ENCODE peak calls at places on chromosomes 2 and 18, in eight cellular contexts. One of them, this sample, is unnamed.

GRCh38 chr2:14301331-14301730 is 331.2 kb upstream of the LRATD1 start:
- DNase-seq in foreskin fibroblast: no peak
- DNase-seq in CD4-positive, alpha-beta T cell: no peak
- DNase-seq in right lobe of liver: no peak
- DNase-seq in NB4: no peak
- DNase-seq in progenitor cell of endocrine pancreas: no peak
- DNase-seq in left lung: no peak
- DNase-seq in AG10803: no peak
- DNase-seq in this sample: no peak

GRCh38 chr2:240043279-240043990 is 9.9 kb downstream of the OR6B3 start:
- DNase-seq in right lobe of liver: no peak
- DNase-seq in foreskin fibroblast: no peak
- DNase-seq in progenitor cell of endocrine pancreas: no peak
- DNase-seq in CD4-positive, alpha-beta T cell: no peak
- DNase-seq in NB4: no peak
- DNase-seq in left lung: no peak
- DNase-seq in AG10803: no peak
- DNase-seq in this sample: no peak

GRCh38 chr2:101972621-101973434 is 18.9 kb upstream of the IL1R2 start:
- DNase-seq in CD4-positive, alpha-beta T cell: no peak
- DNase-seq in AG10803: peak
- DNase-seq in right lobe of liver: no peak
- DNase-seq in left lung: no peak
- DNase-seq in progenitor cell of endocrine pancreas: no peak
- DNase-seq in foreskin fibroblast: peak
- DNase-seq in NB4: peak
- DNase-seq in this sample: peak

GRCh38 chr2:217897091-217897715 is 105.6 kb downstream of the TNS1 start:
- DNase-seq in progenitor cell of endocrine pancreas: no peak
- DNase-seq in left lung: peak
- DNase-seq in right lobe of liver: peak
- DNase-seq in NB4: no peak
- DNase-seq in foreskin fibroblast: no peak
- DNase-seq in CD4-positive, alpha-beta T cell: no peak
- DNase-seq in AG10803: no peak
- DNase-seq in this sample: no peak

GRCh38 chr2:213806125-213806726 is 522.0 kb downstream of the SPAG16 start:
- DNase-seq in CD4-positive, alpha-beta T cell: no peak
- DNase-seq in foreskin fibroblast: no peak
- DNase-seq in progenitor cell of endocrine pancreas: no peak
- DNase-seq in AG10803: peak
- DNase-seq in NB4: peak
- DNase-seq in right lobe of liver: no peak
- DNase-seq in left lung: no peak
- DNase-seq in this sample: peak

GRCh38 chr2:179596018-179596417 is 265.4 kb downstream of the ZNF385B start:
- DNase-seq in left lung: no peak
- DNase-seq in NB4: no peak
- DNase-seq in foreskin fibroblast: peak
- DNase-seq in progenitor cell of endocrine pancreas: no peak
- DNase-seq in AG10803: peak
- DNase-seq in right lobe of liver: no peak
- DNase-seq in CD4-positive, alpha-beta T cell: no peak
- DNase-seq in this sample: peak

GRCh38 chr2:134648547-134648946 is 70.3 kb downstream of the TMEM163 start:
- DNase-seq in progenitor cell of endocrine pancreas: no peak
- DNase-seq in NB4: no peak
- DNase-seq in right lobe of liver: no peak
- DNase-seq in left lung: no peak
- DNase-seq in AG10803: no peak
- DNase-seq in foreskin fibroblast: no peak
- DNase-seq in CD4-positive, alpha-beta T cell: no peak
- DNase-seq in this sample: no peak

GRCh38 chr2:20049631-20050030 is 1.8 kb downstream of the LAPTM4A start:
- DNase-seq in CD4-positive, alpha-beta T cell: no peak
- DNase-seq in foreskin fibroblast: no peak
- DNase-seq in progenitor cell of endocrine pancreas: no peak
- DNase-seq in NB4: peak
- DNase-seq in left lung: no peak
- DNase-seq in right lobe of liver: no peak
- DNase-seq in AG10803: peak
- DNase-seq in this sample: peak

GRCh38 chr2:148794558-148794957 is 80.5 kb upstream of the KIF5C start:
- DNase-seq in foreskin fibroblast: peak
- DNase-seq in CD4-positive, alpha-beta T cell: no peak
- DNase-seq in NB4: no peak
- DNase-seq in right lobe of liver: no peak
- DNase-seq in left lung: no peak
- DNase-seq in AG10803: peak
- DNase-seq in progenitor cell of endocrine pancreas: no peak
- DNase-seq in this sample: peak

GRCh38 chr2:109720379-109721116 is 73.6 kb upstream of the RGPD5 start:
- DNase-seq in right lobe of liver: no peak
- DNase-seq in foreskin fibroblast: no peak
- DNase-seq in progenitor cell of endocrine pancreas: no peak
- DNase-seq in NB4: no peak
- DNase-seq in left lung: no peak
- DNase-seq in AG10803: no peak
- DNase-seq in CD4-positive, alpha-beta T cell: no peak
- DNase-seq in this sample: no peak

GRCh38 chr2:96393989-96394761 is 58.6 kb downstream of the NCAPH start:
- DNase-seq in right lobe of liver: no peak
- DNase-seq in left lung: no peak
- DNase-seq in CD4-positive, alpha-beta T cell: no peak
- DNase-seq in AG10803: no peak
- DNase-seq in progenitor cell of endocrine pancreas: no peak
- DNase-seq in foreskin fibroblast: no peak
- DNase-seq in NB4: no peak
- DNase-seq in this sample: no peak

GRCh38 chr2:30487603-30488002 is 40.6 kb downstream of the LCLAT1 start:
- DNase-seq in NB4: no peak
- DNase-seq in AG10803: no peak
- DNase-seq in foreskin fibroblast: no peak
- DNase-seq in progenitor cell of endocrine pancreas: no peak
- DNase-seq in right lobe of liver: no peak
- DNase-seq in left lung: peak
- DNase-seq in CD4-positive, alpha-beta T cell: no peak
- DNase-seq in this sample: no peak

GRCh38 chr2:41600460-41600859 is 447.4 kb upstream of the PKDCC start:
- DNase-seq in foreskin fibroblast: no peak
- DNase-seq in right lobe of liver: no peak
- DNase-seq in CD4-positive, alpha-beta T cell: no peak
- DNase-seq in left lung: no peak
- DNase-seq in AG10803: no peak
- DNase-seq in progenitor cell of endocrine pancreas: no peak
- DNase-seq in NB4: no peak
- DNase-seq in this sample: peak

GRCh38 chr2:207926133-207927076 is 98.9 kb downstream of the PLEKHM3 start:
- DNase-seq in right lobe of liver: peak
- DNase-seq in CD4-positive, alpha-beta T cell: no peak
- DNase-seq in progenitor cell of endocrine pancreas: no peak
- DNase-seq in left lung: no peak
- DNase-seq in AG10803: peak
- DNase-seq in foreskin fibroblast: peak
- DNase-seq in NB4: no peak
- DNase-seq in this sample: peak

GRCh38 chr2:126227250-126227649 is 428.7 kb upstream of the GYPC start:
- DNase-seq in NB4: peak
- DNase-seq in foreskin fibroblast: no peak
- DNase-seq in CD4-positive, alpha-beta T cell: no peak
- DNase-seq in AG10803: no peak
- DNase-seq in right lobe of liver: no peak
- DNase-seq in progenitor cell of endocrine pancreas: no peak
- DNase-seq in left lung: no peak
- DNase-seq in this sample: no peak
- TF ChIP-seq CTCF in NB4: peak
- TF ChIP-seq CTCF in foreskin fibroblast: no peak
- TF ChIP-seq CTCF in CD4-positive, alpha-beta T cell: no peak
- TF ChIP-seq CTCF in AG10803: no peak
- TF ChIP-seq CTCF in right lobe of liver: no peak
- TF ChIP-seq CTCF in progenitor cell of endocrine pancreas: peak
- TF ChIP-seq CTCF in left lung: no peak
- TF ChIP-seq CTCF in this sample: no peak

GRCh38 chr2:86518498-86518897 is 44.7 kb downstream of the CHMP3 start:
- DNase-seq in left lung: no peak
- DNase-seq in foreskin fibroblast: peak
- DNase-seq in progenitor cell of endocrine pancreas: no peak
- DNase-seq in right lobe of liver: no peak
- DNase-seq in NB4: peak
- DNase-seq in AG10803: peak
- DNase-seq in CD4-positive, alpha-beta T cell: peak
- DNase-seq in this sample: peak
- TF ChIP-seq CTCF in left lung: no peak
- TF ChIP-seq CTCF in foreskin fibroblast: peak
- TF ChIP-seq CTCF in progenitor cell of endocrine pancreas: peak
- TF ChIP-seq CTCF in right lobe of liver: peak
- TF ChIP-seq CTCF in NB4: peak
- TF ChIP-seq CTCF in AG10803: peak
- TF ChIP-seq CTCF in CD4-positive, alpha-beta T cell: peak
- TF ChIP-seq CTCF in this sample: peak

GRCh38 chr18:10330428-10330827 is 124.0 kb upstream of the APCDD1 start:
- DNase-seq in left lung: no peak
- DNase-seq in AG10803: no peak
- DNase-seq in right lobe of liver: no peak
- DNase-seq in progenitor cell of endocrine pancreas: no peak
- DNase-seq in CD4-positive, alpha-beta T cell: no peak
- DNase-seq in NB4: no peak
- DNase-seq in foreskin fibroblast: no peak
- DNase-seq in this sample: no peak

GRCh38 chr18:10336749-10337148 is 117.7 kb upstream of the APCDD1 start:
- DNase-seq in left lung: peak
- DNase-seq in AG10803: no peak
- DNase-seq in NB4: no peak
- DNase-seq in foreskin fibroblast: peak
- DNase-seq in progenitor cell of endocrine pancreas: no peak
- DNase-seq in right lobe of liver: no peak
- DNase-seq in CD4-positive, alpha-beta T cell: no peak
- DNase-seq in this sample: no peak

GRCh38 chr18:10329116-10329515 is 125.3 kb upstream of the APCDD1 start:
- DNase-seq in NB4: no peak
- DNase-seq in progenitor cell of endocrine pancreas: no peak
- DNase-seq in CD4-positive, alpha-beta T cell: no peak
- DNase-seq in foreskin fibroblast: peak
- DNase-seq in AG10803: no peak
- DNase-seq in right lobe of liver: no peak
- DNase-seq in left lung: no peak
- DNase-seq in this sample: peak

DNA sequence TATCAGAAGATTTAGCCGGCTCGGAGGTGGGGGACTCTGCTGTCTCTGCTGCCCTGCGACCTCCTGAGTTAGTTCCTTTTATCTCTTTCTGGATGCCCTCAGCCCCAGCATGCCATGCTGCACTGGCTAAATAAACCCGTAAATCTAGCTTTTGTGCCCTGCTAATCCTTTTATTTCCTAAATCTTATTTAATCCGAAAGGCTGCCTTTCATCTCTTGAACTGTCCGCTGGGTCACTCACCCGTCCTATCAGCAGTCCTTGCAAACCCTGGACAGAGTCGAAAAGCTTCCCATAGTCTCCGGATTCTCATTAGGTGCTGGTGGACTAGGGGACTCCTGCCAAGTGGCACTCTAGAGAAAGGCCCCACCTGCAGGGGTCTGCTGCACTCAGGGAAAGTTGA is 122.0 kb upstream of the APCDD1 start:
- DNase-seq in foreskin fibroblast: no peak
- DNase-seq in CD4-positive, alpha-beta T cell: no peak
- DNase-seq in left lung: no peak
- DNase-seq in progenitor cell of endocrine pancreas: no peak
- DNase-seq in right lobe of liver: no peak
- DNase-seq in AG10803: no peak
- DNase-seq in NB4: no peak
- DNase-seq in this sample: no peak
- TF ChIP-seq CTCF in foreskin fibroblast: no peak
- TF ChIP-seq CTCF in CD4-positive, alpha-beta T cell: no peak
- TF ChIP-seq CTCF in left lung: no peak
- TF ChIP-seq CTCF in progenitor cell of endocrine pancreas: no peak
- TF ChIP-seq CTCF in right lobe of liver: no peak
- TF ChIP-seq CTCF in AG10803: no peak
- TF ChIP-seq CTCF in NB4: no peak
- TF ChIP-seq CTCF in this sample: no peak

GRCh38 chr2:74418312-74418711 is 3.1 kb downstream of the C2orf81 start:
- DNase-seq in progenitor cell of endocrine pancreas: no peak
- DNase-seq in CD4-positive, alpha-beta T cell: no peak
- DNase-seq in right lobe of liver: no peak
- DNase-seq in NB4: no peak
- DNase-seq in foreskin fibroblast: no peak
- DNase-seq in left lung: no peak
- DNase-seq in AG10803: no peak
- DNase-seq in this sample: peak

GRCh38 chr2:74414913-74415761 is 6.3 kb downstream of the C2orf81 start:
- DNase-seq in NB4: no peak
- DNase-seq in left lung: no peak
- DNase-seq in progenitor cell of endocrine pancreas: no peak
- DNase-seq in CD4-positive, alpha-beta T cell: no peak
- DNase-seq in right lobe of liver: peak
- DNase-seq in AG10803: peak
- DNase-seq in foreskin fibroblast: no peak
- DNase-seq in this sample: peak

GRCh38 chr2:74417763-74418162 is 3.7 kb downstream of the C2orf81 start:
- DNase-seq in AG10803: no peak
- DNase-seq in progenitor cell of endocrine pancreas: no peak
- DNase-seq in left lung: no peak
- DNase-seq in CD4-positive, alpha-beta T cell: no peak
- DNase-seq in foreskin fibroblast: no peak
- DNase-seq in right lobe of liver: no peak
- DNase-seq in NB4: no peak
- DNase-seq in this sample: no peak

GRCh38 chr2:74415762-74416395 is 5.5 kb downstream of the C2orf81 start:
- DNase-seq in foreskin fibroblast: no peak
- DNase-seq in NB4: no peak
- DNase-seq in CD4-positive, alpha-beta T cell: no peak
- DNase-seq in progenitor cell of endocrine pancreas: no peak
- DNase-seq in left lung: no peak
- DNase-seq in AG10803: no peak
- DNase-seq in right lobe of liver: no peak
- DNase-seq in this sample: no peak

DNA sequence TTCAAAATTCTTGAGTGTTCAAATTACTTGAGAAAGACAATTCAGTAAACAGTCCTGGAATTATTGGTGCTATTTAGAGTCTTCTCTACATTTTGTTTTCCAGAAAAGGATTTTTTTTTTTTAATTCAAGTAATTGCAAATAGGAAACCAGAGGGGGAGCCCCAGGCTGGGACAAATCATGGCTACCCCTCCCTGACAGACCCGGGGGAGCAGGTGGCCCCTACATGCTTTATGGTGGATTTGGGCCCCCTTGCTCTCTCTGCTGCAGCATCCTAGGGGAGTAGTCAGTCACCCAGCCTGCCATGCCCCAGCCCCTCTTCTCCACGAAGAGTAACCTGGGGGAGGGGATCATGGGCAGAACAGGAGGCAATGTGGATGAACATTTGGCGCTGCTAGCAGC is 4.7 kb downstream of the C2orf81 start:
- DNase-seq in right lobe of liver: no peak
- DNase-seq in NB4: peak
- DNase-seq in foreskin fibroblast: no peak
- DNase-seq in AG10803: no peak
- DNase-seq in progenitor cell of endocrine pancreas: no peak
- DNase-seq in left lung: no peak
- DNase-seq in CD4-positive, alpha-beta T cell: no peak
- DNase-seq in this sample: no peak
- TF ChIP-seq CTCF in right lobe of liver: no peak
- TF ChIP-seq CTCF in NB4: peak
- TF ChIP-seq CTCF in foreskin fibroblast: no peak
- TF ChIP-seq CTCF in AG10803: peak
- TF ChIP-seq CTCF in progenitor cell of endocrine pancreas: no peak
- TF ChIP-seq CTCF in left lung: no peak
- TF ChIP-seq CTCF in CD4-positive, alpha-beta T cell: no peak
- TF ChIP-seq CTCF in this sample: no peak